ENCODE peak calls at places on chromosomes 1 and 21, in five cellular contexts. S, N, H, A and T are unnamed samples.

GRCh38 chr1:154141240-154141639 is 13.6 kb downstream of the NUP210L start:
- DNase-seq in S (no peak), N (no peak), H (no peak), A (no peak), T (no peak)

GRCh38 chr1:87928623-87929022 is 599.9 kb downstream of the LMO4 start:
- DNase-seq in S (no peak), N (no peak), H (peak), A (no peak), T (no peak)

GRCh38 chr21:35136586-35137254 is 87.6 kb upstream of the RUNX1 start:
- DNase-seq in S (peak), N (peak), H (peak), A (peak), T (no peak)

GRCh38 chr1:58515794-58516401 is 30.6 kb downstream of the OMA1 start:
- DNase-seq in S (peak), N (peak), H (peak), A (peak), T (peak)

GRCh38 chr1:37394574-37395464 is 79.6 kb upstream of the ZC3H12A start:
- DNase-seq in S (no peak), N (no peak), H (no peak), A (no peak), T (no peak)

GRCh38 chr1:236144446-236145150 is 2.3 kb downstream of the GPR137B start:
- DNase-seq in S (no peak), N (no peak), H (no peak), A (no peak), T (no peak)

GRCh38 chr1:183956559-183957188 is 80.9 kb downstream of the COLGALT2 start:
- DNase-seq in S (no peak), N (peak), H (no peak), A (peak), T (peak)

GRCh38 chr1:230948301-230948700 is 30.4 kb downstream of the TTC13 start:
- DNase-seq in S (no peak), N (no peak), H (no peak), A (no peak), T (no peak)

GRCh38 chr1:234616644-234617043 is 6.7 kb upstream of the IRF2BP2 start:
- DNase-seq in S (no peak), N (no peak), H (peak), A (no peak), T (no peak)

GRCh38 chr21:25573409-25574206 is 33.7 kb downstream of the MRPL39 start:
- DNase-seq in S (peak), N (peak), H (peak), A (peak), T (peak)

GRCh38 chr1:22117851-22118250 is 25.0 kb downstream of the WNT4 start:
- DNase-seq in S (no peak), N (no peak), H (no peak), A (no peak), T (no peak)

GRCh38 chr1:32757213-32757895 is 54.8 kb upstream of the SYNC start:
- DNase-seq in S (no peak), N (no peak), H (no peak), A (peak), T (peak)

GRCh38 chr1:32754282-32755097 is 51.9 kb upstream of the SYNC start:
- DNase-seq in S (no peak), N (no peak), H (no peak), A (peak), T (no peak)

GRCh38 chr1:32755810-32756159 is 53.2 kb upstream of the SYNC start:
- DNase-seq in S (no peak), N (no peak), H (no peak), A (peak), T (no peak)

GRCh38 chr1:32755098-32755809 is 52.7 kb upstream of the SYNC start:
- DNase-seq in S (no peak), N (no peak), H (no peak), A (no peak), T (no peak)

GRCh38 chr1:32753532-32754281 is 51.1 kb upstream of the SYNC start:
- DNase-seq in S (no peak), N (peak), H (no peak), A (peak), T (peak)
- TF ChIP-seq MYC in S (no peak), N (no peak), H (no peak), A (no peak), T (no peak)

DNA sequence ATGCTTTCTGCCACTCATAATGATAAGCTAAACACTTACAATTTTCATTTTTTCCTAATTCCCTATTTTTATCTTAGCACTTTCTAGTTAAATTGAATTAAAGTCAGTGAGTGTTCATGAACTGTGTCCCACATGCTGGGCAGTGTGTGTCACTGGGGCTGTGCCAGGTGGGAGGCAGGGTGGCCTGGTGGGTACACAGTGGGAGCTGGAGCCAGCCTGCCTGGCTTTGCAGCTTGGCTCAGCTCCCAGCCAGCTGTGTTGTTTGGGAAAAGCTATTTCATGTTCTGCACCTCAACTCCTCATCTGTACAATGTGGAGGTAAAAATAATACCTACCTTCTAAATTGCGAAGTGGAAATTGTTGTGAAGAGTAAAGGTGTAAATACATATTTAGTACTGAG is 238.4 kb downstream of the PLA2G4A start:
- DNase-seq in S (no peak), N (no peak), H (no peak), A (no peak), T (no peak)
- TF ChIP-seq MYC in S (no peak), N (no peak), H (no peak), A (no peak), T (no peak)

GRCh38 chr21:37463083-37463780 is 96.7 kb downstream of the DYRK1A start:
- DNase-seq in S (peak), N (peak), H (peak), A (peak), T (peak)
- TF ChIP-seq MYC in S (no peak), N (no peak), H (no peak), A (no peak), T (peak)

GRCh38 chr1:195663549-195664280 is 944.5 kb downstream of the KCNT2 start:
- DNase-seq in S (peak), N (no peak), H (no peak), A (no peak), T (peak)

DNA sequence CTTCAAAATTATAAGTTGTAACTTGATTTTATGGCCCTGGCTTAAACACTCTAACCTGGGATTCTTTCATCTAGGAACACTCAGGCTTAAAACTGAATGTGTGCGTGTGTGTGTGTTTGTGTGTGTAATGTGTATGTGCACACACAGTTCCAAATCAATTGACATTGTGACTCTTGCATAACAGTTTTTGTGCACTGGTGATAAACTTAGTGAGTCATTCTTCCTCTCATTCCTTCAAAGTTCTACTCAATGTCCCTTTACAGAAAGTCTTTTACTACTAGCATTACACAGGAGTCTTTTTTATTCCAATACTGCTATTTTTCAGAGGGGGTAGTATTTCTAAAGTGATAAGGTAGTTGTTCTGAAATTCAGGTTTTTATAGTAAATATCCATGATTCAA is 943.6 kb downstream of the KCNT2 start:
- DNase-seq in S (no peak), N (no peak), H (no peak), A (no peak), T (peak)
- TF ChIP-seq MYC in S (no peak), N (no peak), H (no peak), A (no peak), T (no peak)

GRCh38 chr1:145845144-145845513 is 301 bp upstream of the NUDT17 start:
- DNase-seq in S (no peak), N (no peak), H (no peak), A (no peak), T (peak)
- TF ChIP-seq MYC in S (no peak), N (no peak), H (no peak), A (no peak), T (no peak)

GRCh38 chr1:222749927-222750326 is 12.9 kb downstream of the FAM177B start:
- DNase-seq in S (no peak), N (peak), H (no peak), A (peak), T (no peak)

GRCh38 chr1:222754386-222755139 is 17.6 kb downstream of the FAM177B start:
- DNase-seq in S (no peak), N (no peak), H (no peak), A (no peak), T (no peak)

GRCh38 chr1:222750651-222751050 is 13.6 kb downstream of the FAM177B start:
- DNase-seq in S (no peak), N (no peak), H (no peak), A (no peak), T (no peak)
- TF ChIP-seq MYC in S (no peak), N (no peak), H (no peak), A (no peak), T (no peak)

GRCh38 chr1:232628335-232629214 is 1.4 kb downstream of the SIPA1L2 start:
- DNase-seq in S (no peak), N (peak), H (no peak), A (no peak), T (peak)
- TF ChIP-seq MYC in S (no peak), N (no peak), H (no peak), A (no peak), T (no peak)